ENCODE peak calls at places on chromosomes 3 and 15, in seven cellular contexts. One of them, this sample, is unnamed.

GRCh38 chr3:45936261-45936660 is 7.0 kb upstream of the CXCR6 start:
- DNase-seq in NCI-H510A: no peak
- DNase-seq in heart right ventricle: no peak
- DNase-seq in SK-N-SH: no peak
- DNase-seq in activated CD8-positive, alpha-beta memory T cell treated with anti-CD3 and anti-CD28 coated beads for 48 hours: no peak
- DNase-seq in NCI-H2081: no peak
- DNase-seq in left cardiac atrium: no peak
- DNase-seq in this sample: no peak

GRCh38 chr15:57460208-57460816 is 84.0 kb downstream of the CGNL1 start:
- DNase-seq in NCI-H510A: no peak
- DNase-seq in heart right ventricle: no peak
- DNase-seq in SK-N-SH: no peak
- DNase-seq in activated CD8-positive, alpha-beta memory T cell treated with anti-CD3 and anti-CD28 coated beads for 48 hours: no peak
- DNase-seq in NCI-H2081: no peak
- DNase-seq in left cardiac atrium: no peak
- DNase-seq in this sample: no peak

GRCh38 chr15:48646364-48646763 is 855 bp upstream of the FBN1 start:
- DNase-seq in NCI-H510A: no peak
- DNase-seq in heart right ventricle: no peak
- DNase-seq in SK-N-SH: no peak
- DNase-seq in activated CD8-positive, alpha-beta memory T cell treated with anti-CD3 and anti-CD28 coated beads for 48 hours: no peak
- DNase-seq in NCI-H2081: no peak
- DNase-seq in left cardiac atrium: no peak
- DNase-seq in this sample: no peak

GRCh38 chr3:1092061-1092460 is 763 bp upstream of the CNTN6 start:
- DNase-seq in NCI-H510A: no peak
- DNase-seq in heart right ventricle: no peak
- DNase-seq in SK-N-SH: no peak
- DNase-seq in activated CD8-positive, alpha-beta memory T cell treated with anti-CD3 and anti-CD28 coated beads for 48 hours: no peak
- DNase-seq in NCI-H2081: no peak
- DNase-seq in left cardiac atrium: no peak
- DNase-seq in this sample: no peak

GRCh38 chr15:50219820-50220219 is 37.8 kb downstream of the SLC27A2 start:
- DNase-seq in NCI-H510A: no peak
- DNase-seq in heart right ventricle: no peak
- DNase-seq in SK-N-SH: no peak
- DNase-seq in activated CD8-positive, alpha-beta memory T cell treated with anti-CD3 and anti-CD28 coated beads for 48 hours: no peak
- DNase-seq in NCI-H2081: no peak
- DNase-seq in left cardiac atrium: no peak
- DNase-seq in this sample: no peak

GRCh38 chr3:194573680-194574437 is 59.4 kb downstream of the TMEM44 start:
- DNase-seq in NCI-H510A: no peak
- DNase-seq in heart right ventricle: peak
- DNase-seq in SK-N-SH: peak
- DNase-seq in activated CD8-positive, alpha-beta memory T cell treated with anti-CD3 and anti-CD28 coated beads for 48 hours: peak
- DNase-seq in NCI-H2081: peak
- DNase-seq in left cardiac atrium: peak
- DNase-seq in this sample: peak

GRCh38 chr15:47184405-47185221 is 532.7 kb upstream of the SEMA6D start:
- DNase-seq in NCI-H510A: peak
- DNase-seq in heart right ventricle: peak
- DNase-seq in SK-N-SH: peak
- DNase-seq in activated CD8-positive, alpha-beta memory T cell treated with anti-CD3 and anti-CD28 coated beads for 48 hours: no peak
- DNase-seq in NCI-H2081: peak
- DNase-seq in left cardiac atrium: peak
- DNase-seq in this sample: peak

GRCh38 chr3:179967622-179968021 is 69.1 kb downstream of the PEX5L start:
- DNase-seq in NCI-H510A: no peak
- DNase-seq in heart right ventricle: no peak
- DNase-seq in SK-N-SH: no peak
- DNase-seq in activated CD8-positive, alpha-beta memory T cell treated with anti-CD3 and anti-CD28 coated beads for 48 hours: no peak
- DNase-seq in NCI-H2081: no peak
- DNase-seq in left cardiac atrium: no peak
- DNase-seq in this sample: no peak

GRCh38 chr15:78508272-78508671 is 895 bp downstream of the HYKK start:
- DNase-seq in NCI-H510A: no peak
- DNase-seq in heart right ventricle: no peak
- DNase-seq in SK-N-SH: no peak
- DNase-seq in activated CD8-positive, alpha-beta memory T cell treated with anti-CD3 and anti-CD28 coated beads for 48 hours: no peak
- DNase-seq in NCI-H2081: no peak
- DNase-seq in left cardiac atrium: no peak
- DNase-seq in this sample: no peak

GRCh38 chr15:31271706-31272557 is 54.7 kb upstream of the KLF13 start:
- DNase-seq in NCI-H510A: no peak
- DNase-seq in heart right ventricle: no peak
- DNase-seq in SK-N-SH: peak
- DNase-seq in activated CD8-positive, alpha-beta memory T cell treated with anti-CD3 and anti-CD28 coated beads for 48 hours: no peak
- DNase-seq in NCI-H2081: no peak
- DNase-seq in left cardiac atrium: no peak
- DNase-seq in this sample: no peak

GRCh38 chr3:72212396-72212795 is 427.4 kb upstream of the PROK2 start:
- DNase-seq in NCI-H510A: no peak
- DNase-seq in heart right ventricle: no peak
- DNase-seq in SK-N-SH: no peak
- DNase-seq in activated CD8-positive, alpha-beta memory T cell treated with anti-CD3 and anti-CD28 coated beads for 48 hours: no peak
- DNase-seq in NCI-H2081: no peak
- DNase-seq in left cardiac atrium: no peak
- DNase-seq in this sample: no peak

GRCh38 chr3:28835751-28836150 is 445.1 kb upstream of the RBMS3 start:
- DNase-seq in NCI-H510A: no peak
- DNase-seq in heart right ventricle: peak
- DNase-seq in SK-N-SH: no peak
- DNase-seq in activated CD8-positive, alpha-beta memory T cell treated with anti-CD3 and anti-CD28 coated beads for 48 hours: no peak
- DNase-seq in NCI-H2081: no peak
- DNase-seq in left cardiac atrium: no peak
- DNase-seq in this sample: peak

GRCh38 chr15:41564286-41564959 is 5.4 kb downstream of the TYRO3 start:
- DNase-seq in NCI-H510A: peak
- DNase-seq in heart right ventricle: no peak
- DNase-seq in SK-N-SH: peak
- DNase-seq in activated CD8-positive, alpha-beta memory T cell treated with anti-CD3 and anti-CD28 coated beads for 48 hours: no peak
- DNase-seq in NCI-H2081: peak
- DNase-seq in left cardiac atrium: no peak
- DNase-seq in this sample: no peak

GRCh38 chr3:36434682-36435426 is 54.5 kb downstream of the STAC start:
- DNase-seq in NCI-H510A: no peak
- DNase-seq in heart right ventricle: no peak
- DNase-seq in SK-N-SH: no peak
- DNase-seq in activated CD8-positive, alpha-beta memory T cell treated with anti-CD3 and anti-CD28 coated beads for 48 hours: no peak
- DNase-seq in NCI-H2081: peak
- DNase-seq in left cardiac atrium: no peak
- DNase-seq in this sample: no peak

GRCh38 chr3:63705092-63705645 is 52.7 kb downstream of the SNTN start:
- DNase-seq in NCI-H510A: no peak
- DNase-seq in heart right ventricle: no peak
- DNase-seq in SK-N-SH: no peak
- DNase-seq in activated CD8-positive, alpha-beta memory T cell treated with anti-CD3 and anti-CD28 coated beads for 48 hours: no peak
- DNase-seq in NCI-H2081: no peak
- DNase-seq in left cardiac atrium: no peak
- DNase-seq in this sample: no peak

GRCh38 chr15:38207591-38207990 is 45.0 kb upstream of the SPRED1 start:
- DNase-seq in NCI-H510A: no peak
- DNase-seq in heart right ventricle: no peak
- DNase-seq in SK-N-SH: no peak
- DNase-seq in activated CD8-positive, alpha-beta memory T cell treated with anti-CD3 and anti-CD28 coated beads for 48 hours: no peak
- DNase-seq in NCI-H2081: no peak
- DNase-seq in left cardiac atrium: no peak
- DNase-seq in this sample: no peak

GRCh38 chr3:159740054-159740453 is 248.6 kb upstream of the IL12A start:
- DNase-seq in NCI-H510A: no peak
- DNase-seq in heart right ventricle: no peak
- DNase-seq in SK-N-SH: no peak
- DNase-seq in activated CD8-positive, alpha-beta memory T cell treated with anti-CD3 and anti-CD28 coated beads for 48 hours: no peak
- DNase-seq in NCI-H2081: no peak
- DNase-seq in left cardiac atrium: no peak
- DNase-seq in this sample: no peak

GRCh38 chr3:165667676-165668075 is 169.5 kb downstream of the BCHE start:
- DNase-seq in NCI-H510A: no peak
- DNase-seq in heart right ventricle: no peak
- DNase-seq in SK-N-SH: no peak
- DNase-seq in activated CD8-positive, alpha-beta memory T cell treated with anti-CD3 and anti-CD28 coated beads for 48 hours: no peak
- DNase-seq in NCI-H2081: no peak
- DNase-seq in left cardiac atrium: no peak
- DNase-seq in this sample: no peak

GRCh38 chr3:142705256-142705655 is 18.6 kb upstream of the TRPC1 start:
- DNase-seq in NCI-H510A: no peak
- DNase-seq in heart right ventricle: no peak
- DNase-seq in SK-N-SH: peak
- DNase-seq in activated CD8-positive, alpha-beta memory T cell treated with anti-CD3 and anti-CD28 coated beads for 48 hours: no peak
- DNase-seq in NCI-H2081: peak
- DNase-seq in left cardiac atrium: no peak
- DNase-seq in this sample: no peak

GRCh38 chr3:15405448-15406050 is 21.8 kb downstream of the METTL6 start:
- DNase-seq in NCI-H510A: peak
- DNase-seq in heart right ventricle: no peak
- DNase-seq in SK-N-SH: peak
- DNase-seq in activated CD8-positive, alpha-beta memory T cell treated with anti-CD3 and anti-CD28 coated beads for 48 hours: no peak
- DNase-seq in NCI-H2081: peak
- DNase-seq in left cardiac atrium: no peak
- DNase-seq in this sample: no peak

GRCh38 chr3:27671101-27671500 is 51.0 kb downstream of the EOMES start:
- DNase-seq in NCI-H510A: no peak
- DNase-seq in heart right ventricle: no peak
- DNase-seq in SK-N-SH: no peak
- DNase-seq in activated CD8-positive, alpha-beta memory T cell treated with anti-CD3 and anti-CD28 coated beads for 48 hours: no peak
- DNase-seq in NCI-H2081: no peak
- DNase-seq in left cardiac atrium: no peak
- DNase-seq in this sample: no peak

GRCh38 chr3:72733676-72734075 is 114.6 kb downstream of the SHQ1 start:
- DNase-seq in NCI-H510A: no peak
- DNase-seq in heart right ventricle: no peak
- DNase-seq in SK-N-SH: no peak
- DNase-seq in activated CD8-positive, alpha-beta memory T cell treated with anti-CD3 and anti-CD28 coated beads for 48 hours: no peak
- DNase-seq in NCI-H2081: no peak
- DNase-seq in left cardiac atrium: no peak
- DNase-seq in this sample: no peak

GRCh38 chr3:6532101-6532500 is 328.8 kb upstream of the GRM7 start:
- DNase-seq in NCI-H510A: no peak
- DNase-seq in heart right ventricle: no peak
- DNase-seq in SK-N-SH: no peak
- DNase-seq in activated CD8-positive, alpha-beta memory T cell treated with anti-CD3 and anti-CD28 coated beads for 48 hours: no peak
- DNase-seq in NCI-H2081: no peak
- DNase-seq in left cardiac atrium: no peak
- DNase-seq in this sample: no peak

GRCh38 chr3:37291275-37291700 is 116.9 kb upstream of the LRRFIP2 start:
- DNase-seq in NCI-H510A: no peak
- DNase-seq in heart right ventricle: no peak
- DNase-seq in SK-N-SH: no peak
- DNase-seq in activated CD8-positive, alpha-beta memory T cell treated with anti-CD3 and anti-CD28 coated beads for 48 hours: no peak
- DNase-seq in NCI-H2081: no peak
- DNase-seq in left cardiac atrium: no peak
- DNase-seq in this sample: no peak

GRCh38 chr3:170585937-170586310 is at the start of gene SLC7A14:
- DNase-seq in NCI-H510A: peak
- DNase-seq in heart right ventricle: no peak
- DNase-seq in SK-N-SH: peak
- DNase-seq in activated CD8-positive, alpha-beta memory T cell treated with anti-CD3 and anti-CD28 coated beads for 48 hours: no peak
- DNase-seq in NCI-H2081: peak
- DNase-seq in left cardiac atrium: no peak
- DNase-seq in this sample: no peak

GRCh38 chr3:31377045-31377642 is 155.6 kb upstream of the STT3B start:
- DNase-seq in NCI-H510A: peak
- DNase-seq in heart right ventricle: no peak
- DNase-seq in SK-N-SH: no peak
- DNase-seq in activated CD8-positive, alpha-beta memory T cell treated with anti-CD3 and anti-CD28 coated beads for 48 hours: no peak
- DNase-seq in NCI-H2081: no peak
- DNase-seq in left cardiac atrium: no peak
- DNase-seq in this sample: no peak

GRCh38 chr3:186869253-186870235 is 27.0 kb downstream of the ADIPOQ start:
- DNase-seq in NCI-H510A: no peak
- DNase-seq in heart right ventricle: no peak
- DNase-seq in SK-N-SH: no peak
- DNase-seq in activated CD8-positive, alpha-beta memory T cell treated with anti-CD3 and anti-CD28 coated beads for 48 hours: no peak
- DNase-seq in NCI-H2081: no peak
- DNase-seq in left cardiac atrium: no peak
- DNase-seq in this sample: no peak

GRCh38 chr3:38149701-38150100 is 11.2 kb downstream of the MYD88 start:
- DNase-seq in NCI-H510A: no peak
- DNase-seq in heart right ventricle: no peak
- DNase-seq in SK-N-SH: no peak
- DNase-seq in activated CD8-positive, alpha-beta memory T cell treated with anti-CD3 and anti-CD28 coated beads for 48 hours: no peak
- DNase-seq in NCI-H2081: no peak
- DNase-seq in left cardiac atrium: no peak
- DNase-seq in this sample: no peak

GRCh38 chr3:195128255-195129071 is 142.5 kb downstream of the XXYLT1 start:
- DNase-seq in NCI-H510A: no peak
- DNase-seq in heart right ventricle: no peak
- DNase-seq in SK-N-SH: no peak
- DNase-seq in activated CD8-positive, alpha-beta memory T cell treated with anti-CD3 and anti-CD28 coated beads for 48 hours: no peak
- DNase-seq in NCI-H2081: no peak
- DNase-seq in left cardiac atrium: no peak
- DNase-seq in this sample: no peak

GRCh38 chr3:186025161-186025560 is 83.7 kb downstream of the ETV5 start:
- DNase-seq in NCI-H510A: no peak
- DNase-seq in heart right ventricle: no peak
- DNase-seq in SK-N-SH: no peak
- DNase-seq in activated CD8-positive, alpha-beta memory T cell treated with anti-CD3 and anti-CD28 coated beads for 48 hours: peak
- DNase-seq in NCI-H2081: no peak
- DNase-seq in left cardiac atrium: no peak
- DNase-seq in this sample: no peak

GRCh38 chr15:33226559-33227181 is 32.2 kb upstream of the FMN1 start:
- DNase-seq in NCI-H510A: peak
- DNase-seq in heart right ventricle: no peak
- DNase-seq in SK-N-SH: peak
- DNase-seq in activated CD8-positive, alpha-beta memory T cell treated with anti-CD3 and anti-CD28 coated beads for 48 hours: peak
- DNase-seq in NCI-H2081: peak
- DNase-seq in left cardiac atrium: peak
- DNase-seq in this sample: no peak

This sample was measured in upper lobe of left lung.